ENCODE peak calls at places on chromosomes 6 and 20, in eight cellular contexts. H, O, V, G, U, I, L and E are unnamed samples.

GRCh38 chr6:41209547-41209951 is 8.6 kb upstream of the TREML2 start:
- DNase-seq in H (no peak), O (no peak), V (no peak), G (peak; percentile 10), U (no peak), I (no peak), L (no peak), E (no peak)

GRCh38 chr6:143596857-143597256 is 80.9 kb upstream of the PHACTR2 start:
- DNase-seq in H (no peak), O (no peak), V (peak; percentile 82), G (no peak), U (peak; percentile 38), I (no peak), L (no peak), E (no peak)

GRCh38 chr20:43925215-43925614 is 10.6 kb downstream of the TOX2 start:
- DNase-seq in H (no peak), O (no peak), V (no peak), G (no peak), U (no peak), I (no peak), L (no peak), E (no peak)

GRCh38 chr6:146087386-146087785 is 58.5 kb downstream of the GRM1 start:
- DNase-seq in H (no peak), O (no peak), V (no peak), G (no peak), U (no peak), I (no peak), L (no peak), E (no peak)

GRCh38 chr6:112251170-112251945 is 3.0 kb downstream of the LAMA4 start:
- DNase-seq in H (no peak), O (no peak), V (peak; percentile 75), G (peak; percentile 5), U (no peak), I (no peak), L (no peak), E (no peak)

GRCh38 chr6:16543491-16543890 is 217.8 kb downstream of the ATXN1 start:
- DNase-seq in H (peak; percentile 75), O (no peak), V (no peak), G (no peak), U (peak; percentile 9), I (no peak), L (no peak), E (no peak)

GRCh38 chr6:43687437-43688347 is at the start of gene MRPS18A:
- DNase-seq in H (peak; percentile 69), O (peak; percentile 80), V (peak; percentile 75), G (peak; percentile 88), U (peak; percentile 85), I (peak; percentile 89), L (peak; percentile 66), E (peak; percentile 90)

GRCh38 chr20:38882600-38882999 is 43.6 kb upstream of the FAM83D start:
- DNase-seq in H (no peak), O (no peak), V (no peak), G (no peak), U (no peak), I (no peak), L (no peak), E (no peak)

GRCh38 chr6:145886228-145886956 is 71.8 kb upstream of the FBXO30 start:
- DNase-seq in H (no peak), O (no peak), V (peak; percentile 41), G (no peak), U (no peak), I (no peak), L (no peak), E (no peak)

GRCh38 chr20:20483328-20483727 is 115.4 kb downstream of the INSM1 start:
- DNase-seq in H (no peak), O (no peak), V (no peak), G (no peak), U (no peak), I (no peak), L (no peak), E (no peak)

GRCh38 chr20:52749020-52749419 is 223.1 kb upstream of the TSHZ2 start:
- DNase-seq in H (no peak), O (no peak), V (no peak), G (no peak), U (no peak), I (no peak), L (no peak), E (no peak)

GRCh38 chr6:167833396-167833763 is 6.7 kb downstream of the AFDN start:
- DNase-seq in H (no peak), O (no peak), V (no peak), G (no peak), U (no peak), I (no peak), L (no peak), E (no peak)

GRCh38 chr6:47146426-47147174 is 104.5 kb upstream of the ADGRF1 start:
- DNase-seq in H (no peak), O (no peak), V (peak; percentile 88), G (no peak), U (no peak), I (no peak), L (no peak), E (no peak)

GRCh38 chr20:63129991-63130653 is 85.8 kb downstream of the YTHDF1 start:
- DNase-seq in H (no peak), O (no peak), V (no peak), G (no peak), U (no peak), I (peak; percentile 31), L (no peak), E (peak; percentile 68)

GRCh38 chr20:60054716-60055371 is 96.6 kb downstream of the CDH26 start:
- DNase-seq in H (no peak), O (no peak), V (no peak), G (no peak), U (no peak), I (peak; percentile 20), L (no peak), E (no peak)

GRCh38 chr6:32614366-32615081 is 22.7 kb upstream of the HLA-DQA1 start:
- DNase-seq in H (no peak), O (no peak), V (no peak), G (no peak), U (no peak), I (peak; percentile 47), L (no peak), E (no peak)

GRCh38 chr20:41746635-41747034 is 128.5 kb upstream of the CHD6 start:
- DNase-seq in H (no peak), O (peak; percentile 4), V (no peak), G (no peak), U (no peak), I (no peak), L (no peak), E (no peak)

GRCh38 chr6:136761227-136761922 is 30.9 kb downstream of the MAP3K5 start:
- DNase-seq in H (no peak), O (no peak), V (peak; percentile 42), G (peak; percentile 47), U (no peak), I (no peak), L (no peak), E (no peak)

GRCh38 chr20:33948480-33948879 is 45.2 kb upstream of the RALY start:
- DNase-seq in H (no peak), O (no peak), V (no peak), G (no peak), U (no peak), I (no peak), L (no peak), E (no peak)

GRCh38 chr6:137240168-137240567 is 21.0 kb upstream of the IFNGR1 start:
- DNase-seq in H (no peak), O (no peak), V (peak; percentile 98), G (no peak), U (no peak), I (no peak), L (no peak), E (no peak)

GRCh38 chr20:49540696-49541435 is 27.1 kb downstream of the PTGIS start:
- DNase-seq in H (no peak), O (no peak), V (no peak), G (no peak), U (no peak), I (no peak), L (no peak), E (no peak)

GRCh38 chr20:11159728-11160127 is 485.9 kb upstream of the JAG1 start:
- DNase-seq in H (no peak), O (no peak), V (peak; percentile 29), G (no peak), U (peak; percentile 36), I (no peak), L (no peak), E (no peak)

GRCh38 chr20:56957737-56958553 is 308.5 kb downstream of the BMP7 start:
- DNase-seq in H (no peak), O (peak; percentile 38), V (no peak), G (no peak), U (no peak), I (no peak), L (no peak), E (peak; percentile 60)

GRCh38 chr6:131916847-131917246 is 34.3 kb downstream of the CCN2 start:
- DNase-seq in H (no peak), O (no peak), V (no peak), G (no peak), U (no peak), I (no peak), L (no peak), E (no peak)

GRCh38 chr20:38209736-38210405 is 44.8 kb upstream of the TGM2 start:
- DNase-seq in H (no peak), O (no peak), V (no peak), G (no peak), U (no peak), I (no peak), L (no peak), E (no peak)

GRCh38 chr6:42451595-42452170 is at the start of gene TRERF1:
- DNase-seq in H (peak; percentile 73), O (peak; percentile 88), V (peak; percentile 74), G (peak; percentile 70), U (peak; percentile 73), I (peak; percentile 88), L (peak; percentile 32), E (peak; percentile 71)

GRCh38 chr6:15588966-15589634 is 73.7 kb downstream of the DTNBP1 start:
- DNase-seq in H (peak; percentile 18), O (no peak), V (peak; percentile 61), G (no peak), U (peak; percentile 29), I (no peak), L (no peak), E (no peak)

GRCh38 chr6:90096818-90097217 is 199.8 kb downstream of the BACH2 start:
- DNase-seq in H (no peak), O (no peak), V (no peak), G (no peak), U (no peak), I (no peak), L (no peak), E (no peak)

GRCh38 chr6:118739976-118740771 is 88.8 kb upstream of the CEP85L start:
- DNase-seq in H (no peak), O (no peak), V (peak; percentile 44), G (no peak), U (peak; percentile 20), I (no peak), L (no peak), E (no peak)

GRCh38 chr6:77880501-77880900 is 227.7 kb downstream of the MEI4 start:
- DNase-seq in H (no peak), O (no peak), V (peak; percentile 52), G (no peak), U (no peak), I (no peak), L (no peak), E (no peak)

GRCh38 chr6:106910999-106911949 is 63.3 kb downstream of the CD24 start:
- DNase-seq in H (no peak), O (peak; percentile 61), V (no peak), G (no peak), U (no peak), I (no peak), L (no peak), E (no peak)

GRCh38 chr6:40930045-40930444 is 109.0 kb downstream of the UNC5CL start:
- DNase-seq in H (no peak), O (no peak), V (no peak), G (no peak), U (no peak), I (no peak), L (no peak), E (no peak)